ENCODE peak calls at places on chromosomes 5 and 9, in seven cellular contexts. T is left ventricle myocardium inferior, M is tibial artery, K is fibroblast of lung, I is omental fat pad, D is heart right ventricle, V is GM23338. O is an unnamed sample.

GRCh38 chr5:79774855-79775237 is 85.2 kb downstream of the CMYA5 start:
- DNase-seq in T (no peak), M (no peak), K (no peak), I (no peak), D (no peak), V (no peak), O (no peak)

GRCh38 chr5:69414885-69415583 is at the start of gene MARVELD2:
- DNase-seq in T (peak), M (peak), K (peak), I (peak), D (peak), V (peak), O (peak)

GRCh38 chr9:93130861-93131481 is 3.1 kb downstream of the NINJ1 start:
- DNase-seq in T (peak), M (peak), K (no peak), I (no peak), D (no peak), V (no peak), O (no peak)

GRCh38 chr9:715310-715709 is 126.2 kb upstream of the DMRT1 start:
- DNase-seq in T (no peak), M (no peak), K (peak), I (no peak), D (no peak), V (no peak), O (no peak)

GRCh38 chr5:124755565-124755964 is 9.1 kb upstream of the ZNF608 start:
- DNase-seq in T (no peak), M (no peak), K (peak), I (no peak), D (no peak), V (no peak), O (no peak)

GRCh38 chr9:27785714-27786100 is 212.4 kb upstream of the C9orf72 start:
- DNase-seq in T (no peak), M (no peak), K (no peak), I (no peak), D (no peak), V (no peak), O (no peak)

GRCh38 chr9:115808108-115808507 is 345.5 kb upstream of the PAPPA start:
- DNase-seq in T (no peak), M (no peak), K (no peak), I (no peak), D (no peak), V (no peak), O (no peak)

GRCh38 chr5:61822584-61822983 is 483.4 kb upstream of the KIF2A start:
- DNase-seq in T (no peak), M (no peak), K (no peak), I (no peak), D (no peak), V (no peak), O (no peak)

GRCh38 chr9:123954921-123955320 is 25.0 kb upstream of the DENND1A start:
- DNase-seq in T (no peak), M (no peak), K (peak), I (no peak), D (no peak), V (no peak), O (no peak)

GRCh38 chr5:176570044-176570443 is 20.9 kb downstream of the CDHR2 start:
- DNase-seq in T (no peak), M (no peak), K (peak), I (no peak), D (no peak), V (no peak), O (no peak)

GRCh38 chr5:113268232-113268631 is 166.6 kb downstream of the TSSK1B start:
- DNase-seq in T (no peak), M (no peak), K (no peak), I (no peak), D (no peak), V (no peak), O (no peak)

GRCh38 chr9:107848598-107848997 is 359.0 kb upstream of the KLF4 start:
- DNase-seq in T (no peak), M (no peak), K (peak), I (no peak), D (no peak), V (no peak), O (no peak)

GRCh38 chr9:82570226-82570625 is 492.7 kb downstream of the RASEF start:
- DNase-seq in T (no peak), M (no peak), K (peak), I (no peak), D (no peak), V (no peak), O (no peak)

GRCh38 chr5:107228237-107228636 is 442.5 kb downstream of the EFNA5 start:
- DNase-seq in T (no peak), M (no peak), K (no peak), I (no peak), D (no peak), V (no peak), O (no peak)

GRCh38 chr5:11496127-11496719 is 408.0 kb downstream of the CTNND2 start:
- DNase-seq in T (no peak), M (no peak), K (no peak), I (no peak), D (no peak), V (no peak), O (no peak)

GRCh38 chr5:14748180-14748900 is 83.8 kb downstream of the OTULIN start:
- DNase-seq in T (no peak), M (peak), K (no peak), I (no peak), D (no peak), V (no peak), O (no peak)

GRCh38 chr9:90546200-90546599 is 96.4 kb downstream of the DIRAS2 start:
- DNase-seq in T (no peak), M (no peak), K (peak), I (no peak), D (no peak), V (peak), O (no peak)

GRCh38 chr5:28301676-28302075 is 1263.3 kb upstream of the CDH9 start:
- DNase-seq in T (no peak), M (no peak), K (peak), I (no peak), D (no peak), V (no peak), O (no peak)

GRCh38 chr5:41707853-41708603 is 162.2 kb downstream of the OXCT1 start:
- DNase-seq in T (no peak), M (no peak), K (peak), I (no peak), D (no peak), V (peak), O (no peak)

GRCh38 chr5:140338918-140339317 is 7.5 kb downstream of the HBEGF start:
- DNase-seq in T (no peak), M (no peak), K (no peak), I (no peak), D (no peak), V (no peak), O (no peak)

DNA sequence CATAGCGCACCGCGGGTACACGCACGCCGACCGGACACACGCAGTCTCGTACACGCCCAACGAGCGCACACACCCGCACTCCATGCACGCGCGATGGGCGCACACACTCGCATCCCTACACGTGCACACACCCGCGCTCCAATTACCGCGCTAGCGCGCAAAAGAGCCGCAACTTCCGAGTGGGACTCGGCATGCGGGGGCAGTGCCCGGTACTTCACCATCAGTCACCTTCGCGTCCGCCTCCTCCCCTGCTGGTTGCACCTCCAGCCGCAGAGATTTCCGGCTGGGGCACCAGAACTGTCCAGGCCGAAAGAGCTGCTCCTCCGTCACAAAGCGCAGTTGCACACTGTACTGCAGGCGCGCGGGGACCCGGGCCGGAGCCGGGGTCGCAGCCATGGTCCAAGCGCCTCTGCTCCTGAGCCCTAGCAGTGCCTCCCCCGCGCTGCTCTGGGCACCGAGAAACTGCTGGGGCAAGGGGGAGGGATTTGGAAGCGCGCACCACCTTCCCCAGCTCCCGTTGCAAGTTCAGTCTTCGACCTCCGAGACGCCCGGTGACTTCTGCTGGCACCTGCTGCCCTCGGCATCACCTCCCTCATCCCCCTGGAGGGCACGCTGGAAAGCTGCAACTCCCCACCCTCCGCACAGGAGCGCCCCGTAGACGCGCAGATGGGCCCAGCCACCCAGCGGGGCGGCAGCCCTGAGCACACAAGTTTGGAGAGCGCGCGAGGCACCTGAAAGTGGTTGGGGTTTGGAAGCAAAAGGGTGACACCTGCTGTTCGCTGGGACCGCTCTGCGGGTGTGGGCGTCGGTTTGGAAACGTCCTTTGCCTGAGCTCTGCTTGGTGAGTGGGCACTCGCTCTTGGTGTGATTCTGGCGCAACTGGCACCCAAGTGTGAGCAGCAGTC is 337.4 kb upstream of the PUM3 start:
- DNase-seq in T (no peak), M (no peak), K (no peak), I (no peak), D (no peak), V (peak), O (no peak)
- TF ChIP-seq CTCF in T (peak), M (no peak), K (no peak), I (no peak), D (peak), V (peak), O (no peak)

GRCh38 chr5:159531554-159532105 is 201.3 kb upstream of the IL12B start:
- DNase-seq in T (no peak), M (no peak), K (no peak), I (no peak), D (no peak), V (no peak), O (no peak)
- TF ChIP-seq CTCF in T (peak), M (peak), K (no peak), I (no peak), D (peak), V (no peak), O (no peak)

DNA sequence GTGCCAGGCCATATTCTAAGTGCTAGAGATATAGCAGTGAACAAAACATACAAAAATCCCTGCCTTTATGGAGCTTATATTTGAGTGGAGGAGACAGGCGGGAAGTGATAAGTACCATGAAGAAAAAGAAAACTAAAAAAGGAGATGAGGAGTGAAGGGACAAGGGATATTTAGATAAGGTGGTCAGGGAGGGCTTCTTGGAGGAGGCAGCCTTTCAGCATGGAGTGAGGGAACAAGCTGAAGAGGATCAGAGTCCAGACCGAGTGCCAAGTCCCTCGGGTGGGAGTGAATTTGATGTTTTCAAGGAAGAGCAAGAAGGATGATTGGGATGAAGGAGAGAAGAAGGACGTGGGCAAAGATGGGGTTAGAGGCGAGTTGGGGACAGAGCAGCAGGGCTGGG is 190.5 kb downstream of the FSTL4 start:
- DNase-seq in T (no peak), M (no peak), K (no peak), I (no peak), D (no peak), V (no peak), O (peak)
- TF ChIP-seq CTCF in T (no peak), M (no peak), K (no peak), I (no peak), D (no peak), V (no peak), O (no peak)

GRCh38 chr9:130417602-130418001 is 27.2 kb upstream of the ASS1 start:
- DNase-seq in T (no peak), M (no peak), K (no peak), I (no peak), D (no peak), V (peak), O (no peak)
- TF ChIP-seq CTCF in T (no peak), M (no peak), K (no peak), I (no peak), D (no peak), V (peak), O (no peak)